ENCODE peak calls at places on chromosomes 6 and 20, in eight cellular contexts. G, C, A, R, Y, B, O and X are unnamed samples.

GRCh38 chr20:24662756-24663399 is 193.4 kb downstream of the SYNDIG1 start:
- DNase-seq in G (no peak), C (no peak), A (no peak), R (no peak), Y (no peak), B (no peak), O (no peak), X (no peak)

GRCh38 chr6:114739656-114740055 is 396.8 kb upstream of the HS3ST5 start:
- DNase-seq in G (no peak), C (no peak), A (no peak), R (no peak), Y (no peak), B (no peak), O (peak), X (no peak)

GRCh38 chr20:19784511-19785172 is 26.6 kb downstream of the RIN2 start:
- DNase-seq in G (peak), C (peak), A (peak), R (no peak), Y (peak), B (no peak), O (peak), X (peak)

GRCh38 chr6:145823322-145823944 is 8.8 kb upstream of the FBXO30 start:
- DNase-seq in G (no peak), C (no peak), A (no peak), R (no peak), Y (no peak), B (no peak), O (no peak), X (no peak)

GRCh38 chr20:36152266-36152665 is 2.3 kb upstream of the EPB41L1 start:
- DNase-seq in G (no peak), C (no peak), A (no peak), R (no peak), Y (no peak), B (no peak), O (no peak), X (no peak)

GRCh38 chr6:139030539-139030938 is 2.0 kb downstream of the ABRACL start:
- DNase-seq in G (no peak), C (no peak), A (no peak), R (no peak), Y (no peak), B (no peak), O (no peak), X (no peak)

GRCh38 chr20:8474027-8474668 is 342.1 kb downstream of the PLCB1 start:
- DNase-seq in G (no peak), C (no peak), A (no peak), R (no peak), Y (no peak), B (no peak), O (no peak), X (no peak)

GRCh38 chr6:6724319-6725119 is 136.0 kb downstream of the LY86 start:
- DNase-seq in G (peak), C (no peak), A (peak), R (peak), Y (peak), B (peak), O (no peak), X (no peak)

GRCh38 chr20:22374678-22375590 is 209.4 kb downstream of the FOXA2 start:
- DNase-seq in G (peak), C (no peak), A (no peak), R (no peak), Y (no peak), B (no peak), O (peak), X (no peak)

GRCh38 chr20:7161690-7162089 is 394.2 kb downstream of the BMP2 start:
- DNase-seq in G (peak), C (no peak), A (no peak), R (no peak), Y (no peak), B (no peak), O (peak), X (no peak)